ENCODE peak calls at places on chromosome 22, in four cellular contexts. J is spleen, H is breast epithelium, I is prostate gland. N is an unnamed sample.

GRCh38 chr22:35400335-35400680 is 368 bp downstream of the MCM5 start:
- DNase-seq in J (peak; percentile 86), H (no peak), I (no peak), N (no peak)

GRCh38 chr22:28005513-28005912 is 86.5 kb upstream of the PITPNB start:
- DNase-seq in J (no peak), H (no peak), I (no peak), N (no peak)

GRCh38 chr22:47269689-47270088 is 507.2 kb downstream of the TBC1D22A start:
- DNase-seq in J (no peak), H (no peak), I (no peak), N (no peak)

GRCh38 chr22:37830093-37830842 is 7.1 kb downstream of the GALR3 start:
- DNase-seq in J (no peak), H (no peak), I (no peak), N (no peak)

GRCh38 chr22:19800761-19801244 is 40.2 kb downstream of the TBX1 start:
- DNase-seq in J (no peak), H (no peak), I (no peak), N (peak; percentile 66)

GRCh38 chr22:30979932-30980331 is 10.9 kb downstream of the TUG1 start:
- DNase-seq in J (no peak), H (no peak), I (no peak), N (no peak)

GRCh38 chr22:36017661-36018091 is 10.9 kb downstream of the RBFOX2 start:
- DNase-seq in J (no peak), H (no peak), I (no peak), N (no peak)

GRCh38 chr22:45971389-45972028 is 5.5 kb downstream of the WNT7B start:
- DNase-seq in J (no peak), H (no peak), I (no peak), N (no peak)

GRCh38 chr22:18954333-18954732 is 18.2 kb upstream of the PRODH start:
- DNase-seq in J (peak; percentile 92), H (peak; percentile 40), I (peak; percentile 58), N (peak; percentile 72)

GRCh38 chr22:42692239-42693054 is 28.2 kb downstream of the A4GALT start:
- DNase-seq in J (peak; percentile 84), H (no peak), I (no peak), N (no peak)

GRCh38 chr22:27627444-27627833 is 174.1 kb downstream of the MN1 start:
- DNase-seq in J (no peak), H (no peak), I (no peak), N (no peak)

GRCh38 chr22:45302047-45302446 is 7.7 kb upstream of the FAM118A start:
- DNase-seq in J (no peak), H (no peak), I (no peak), N (no peak)

GRCh38 chr22:22938672-22939536 is 51.3 kb downstream of the IGLL5 start:
- DNase-seq in J (no peak), H (no peak), I (no peak), N (no peak)

GRCh38 chr22:29213481-29213880 is 7.8 kb downstream of the EMID1 start:
- DNase-seq in J (no peak), H (no peak), I (no peak), N (no peak)

GRCh38 chr22:48579915-48580279 is 1247.8 kb downstream of the BRD1 start:
- DNase-seq in J (no peak), H (no peak), I (no peak), N (no peak)

GRCh38 chr22:36900880-36901279 is 12.5 kb upstream of the CSF2RB start:
- DNase-seq in J (no peak), H (peak; percentile 31), I (peak; percentile 55), N (no peak)

GRCh38 chr22:47091241-47091691 is 328.8 kb downstream of the TBC1D22A start:
- DNase-seq in J (no peak), H (no peak), I (no peak), N (no peak)

GRCh38 chr22:45319319-45319675 is 9.6 kb downstream of the FAM118A start:
- DNase-seq in J (no peak), H (no peak), I (no peak), N (peak; percentile 85)

GRCh38 chr22:45125198-45125597 is 38.5 kb upstream of the NUP50 start:
- DNase-seq in J (no peak), H (no peak), I (no peak), N (no peak)

GRCh38 chr22:22710719-22711531 is 66.5 kb downstream of the GGTLC2 start:
- DNase-seq in J (peak; percentile 92), H (peak; percentile 27), I (peak; percentile 58), N (no peak)

GRCh38 chr22:30294066-30294465 is 4.8 kb upstream of the CASTOR1 start:
- DNase-seq in J (no peak), H (no peak), I (no peak), N (no peak)

GRCh38 chr22:29830585-29830984 is 7.5 kb downstream of the ASCC2 start:
- DNase-seq in J (no peak), H (no peak), I (no peak), N (no peak)

GRCh38 chr22:24398409-24398808 is 29.0 kb upstream of the ADORA2A start:
- DNase-seq in J (no peak), H (no peak), I (no peak), N (no peak)

GRCh38 chr22:23767673-23768548 is at the start of gene CHCHD10:
- DNase-seq in J (peak; percentile 95), H (peak; percentile 76), I (peak; percentile 81), N (peak; percentile 92)

GRCh38 chr22:22348127-22348814 is 103.7 kb downstream of the VPREB1 start:
- DNase-seq in J (no peak), H (no peak), I (no peak), N (no peak)

GRCh38 chr22:49235463-49236300 is 592.0 kb downstream of the BRD1 start:
- DNase-seq in J (peak; percentile 44), H (peak; percentile 6), I (peak; percentile 4), N (no peak)

GRCh38 chr22:40578171-40578570 is 58.3 kb downstream of the MRTFA start:
- DNase-seq in J (no peak), H (no peak), I (no peak), N (no peak)

GRCh38 chr22:32204211-32204855 is 540 bp downstream of the RFPL2 start:
- DNase-seq in J (no peak), H (no peak), I (no peak), N (no peak)
- H3K4me3 ChIP-seq in J (no peak overlapping the region), H (no peak overlapping the region), I (no peak overlapping the region), N (no peak overlapping the region)

GRCh38 chr22:32996702-32997101 is 61.5 kb downstream of the SYN3 start:
- DNase-seq in J (no peak), H (no peak), I (peak; percentile 37), N (peak; percentile 88)
- TF ChIP-seq POLR2AphosphoS5 in J (no peak), H (peak; percentile 28), I (no peak), N (no peak)

DNA sequence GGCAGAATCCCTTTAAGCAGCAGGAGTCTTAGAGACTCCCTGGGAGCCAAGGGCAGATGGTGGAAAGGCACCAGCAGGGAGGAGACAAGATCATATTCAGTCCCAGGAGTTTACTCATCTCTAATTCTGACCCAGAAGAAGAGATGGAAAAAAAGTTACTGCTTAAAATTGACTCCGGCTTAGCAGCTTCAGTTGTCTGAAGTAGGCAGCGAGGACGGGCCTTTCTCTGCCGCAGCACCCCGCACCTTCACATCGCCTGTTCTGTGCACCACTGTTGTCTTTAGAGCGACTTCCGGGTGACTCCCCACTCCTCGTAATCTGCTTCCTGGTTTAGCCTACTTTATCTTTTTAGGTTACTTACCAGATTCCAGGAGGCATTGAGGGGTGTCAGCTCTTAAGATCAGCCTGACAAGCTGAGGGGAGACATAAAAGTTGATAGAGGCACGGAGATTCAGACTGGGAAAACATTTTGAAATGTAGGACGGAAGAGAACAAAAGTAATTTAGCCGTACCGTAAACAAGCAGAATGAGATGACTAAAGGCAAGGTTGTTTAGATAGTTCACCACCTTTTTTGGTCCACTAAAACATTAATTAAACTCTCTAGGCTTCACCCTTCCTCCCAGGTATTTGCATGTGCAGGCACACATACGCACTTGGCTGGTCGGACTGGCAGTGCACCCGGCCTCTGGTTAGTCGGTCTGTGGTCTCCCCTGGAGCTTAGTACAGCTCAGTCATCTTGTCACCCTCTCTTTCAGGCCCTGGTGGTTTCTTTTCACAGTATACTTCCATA is 74.3 kb downstream of the CECR2 start:
- DNase-seq in J (no peak), H (no peak), I (no peak), N (no peak)
- H3K4me3 ChIP-seq in J (no peak overlapping the region), H (no peak overlapping the region), I (no peak overlapping the region), N (no peak overlapping the region)

DNA sequence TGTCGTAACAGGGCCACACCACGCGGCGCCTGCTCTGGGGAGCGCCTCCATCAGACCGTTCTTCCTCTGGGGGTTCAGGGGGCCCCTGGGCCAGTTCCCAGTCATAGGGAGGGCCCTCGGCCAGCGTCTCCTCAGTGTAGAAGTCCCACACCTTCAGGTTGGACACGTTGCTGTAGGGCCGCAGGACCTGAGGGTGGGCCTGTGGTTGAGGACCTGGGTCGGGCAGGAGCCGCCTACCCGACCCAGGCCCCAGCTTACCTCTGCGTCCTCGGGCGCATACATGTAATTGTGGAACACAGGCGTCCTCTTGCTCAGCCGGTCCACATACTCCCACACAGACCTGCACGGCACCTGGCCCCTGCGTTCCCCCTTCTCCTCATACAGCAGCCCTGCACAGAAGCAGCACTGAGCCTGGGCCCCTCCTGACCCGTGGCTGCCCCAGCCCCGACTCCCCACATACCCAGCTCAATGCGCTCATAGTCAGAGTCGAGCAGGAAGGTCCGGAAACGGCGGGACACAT is 20.2 kb downstream of the SBF1 start:
- DNase-seq in J (no peak), H (no peak), I (no peak), N (no peak)
- TF ChIP-seq POLR2AphosphoS5 in J (no peak), H (no peak), I (no peak), N (no peak)

GRCh38 chr22:21100149-21101032 is 54.6 kb downstream of the LRRC74B start:
- DNase-seq in J (no peak), H (no peak), I (no peak), N (no peak)
- H3K4me3 ChIP-seq in J (no peak overlapping the region), H (no peak overlapping the region), I (no peak overlapping the region), N (no peak overlapping the region)

N was measured in sigmoid colon.